ENCODE peak calls at places on chromosomes 4 and X, in six cellular contexts. U is HepG2, N is heart right ventricle, T is RWPE1, S is BJ, V is lower lobe of right lung. X is an unnamed sample.

GRCh38 chrX:150486011-150486410 is 82.4 kb upstream of the MTM1 start:
- DNase-seq in T (peak), N (peak), V (no peak), S (no peak), U (peak), X (peak)

GRCh38 chrX:65688403-65688881 is 21.0 kb downstream of the MSN start:
- DNase-seq in N (no peak), V (no peak), U (no peak), T (peak), S (no peak), X (peak)

GRCh38 chr4:10620935-10621488 is 63.6 kb downstream of the CLNK start:
- DNase-seq in S (no peak), N (no peak), U (no peak), T (no peak), V (no peak), X (no peak)

GRCh38 chr4:46975841-46976551 is 17.4 kb downstream of the GABRA4 start:
- DNase-seq in U (no peak), T (no peak), N (no peak), S (no peak), V (no peak), X (no peak)

GRCh38 chr4:125225806-125226205 is 88.9 kb upstream of the FAT4 start:
- DNase-seq in S (no peak), U (no peak), V (no peak), T (no peak), N (no peak), X (no peak)

GRCh38 chrX:16882702-16883486 is 12.7 kb upstream of the RBBP7 start:
- DNase-seq in V (peak), U (peak), N (peak), S (no peak), T (peak), X (peak)

GRCh38 chrX:38768079-38768478 is 33.2 kb upstream of the MID1IP1 start:
- DNase-seq in U (no peak), V (no peak), S (no peak), N (no peak), T (peak), X (peak)

GRCh38 chrX:73289039-73289438 is 74.4 kb upstream of the NAP1L2 start:
- DNase-seq in T (no peak), N (no peak), S (no peak), U (no peak), V (no peak), X (no peak)

GRCh38 chr4:144645621-144646522 is at the start of gene HHIP:
- DNase-seq in U (peak), T (peak), V (peak), N (peak), S (no peak), X (no peak)

GRCh38 chr4:1512738-1513660 is 106.8 kb upstream of the NKX1-1 start:
- DNase-seq in U (peak), S (no peak), V (peak), N (peak), T (no peak), X (no peak)
- TF ChIP-seq CTCF in U (peak), S (peak), V (peak), N (peak), T (peak), X (peak)

GRCh38 chr4:28787947-28788346 is 1927.3 kb downstream of the STIM2 start:
- DNase-seq in U (no peak), S (no peak), N (no peak), V (no peak), T (no peak), X (no peak)
- TF ChIP-seq CTCF in U (no peak), S (no peak), N (no peak), V (no peak), T (no peak), X (no peak)

GRCh38 chr4:134867027-134867426 is 665.4 kb upstream of the PABPC4L start:
- DNase-seq in T (no peak), S (no peak), N (no peak), U (no peak), V (no peak), X (no peak)
- TF ChIP-seq CTCF in T (no peak), S (no peak), N (no peak), U (no peak), V (no peak), X (no peak)

DNA sequence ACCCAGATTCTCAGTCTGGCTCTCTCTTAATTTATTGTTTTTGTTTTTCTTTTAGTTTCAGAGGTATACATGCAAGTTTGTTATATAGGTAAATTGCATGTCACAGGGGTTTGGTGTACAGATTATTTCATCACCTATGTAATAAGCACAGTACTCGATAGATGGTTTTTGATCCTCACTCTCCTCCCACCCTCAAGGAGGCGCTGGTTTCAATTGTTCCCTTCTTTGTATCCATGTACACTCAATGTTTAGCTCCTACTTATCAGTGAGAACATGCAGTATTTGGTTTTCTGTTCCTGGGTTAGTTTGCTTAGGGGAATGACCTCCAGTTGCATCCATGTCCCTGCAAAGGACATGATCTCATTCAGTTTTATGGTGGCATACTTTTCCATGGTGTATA is 198.4 kb downstream of the STK32B start:
- DNase-seq in V (no peak), T (no peak), U (no peak), S (no peak), N (no peak), X (no peak)
- TF ChIP-seq CTCF in V (no peak), T (no peak), U (no peak), S (no peak), N (no peak), X (no peak)